ENCODE peak calls at places on chromosomes 16 and 17, in seven cellular contexts. T is effector CD4-positive, alpha-beta T cell; B is OCI-LY7; P is skeletal muscle cell; X is NCI-H82; K is central memory CD4-positive, alpha-beta T cell; I is A673. N is an unnamed sample.

GRCh38 chr17:8057691-8058114 is 18.8 kb downstream of the ALOX15B start:
- DNase-seq in B (peak), P (peak), K (peak), X (peak), I (peak), T (peak), N (peak)

GRCh38 chr17:67105213-67105612 is 60.9 kb downstream of the CACNG1 start:
- DNase-seq in T (no peak), X (no peak), B (no peak), K (no peak), I (no peak), P (no peak), N (no peak)

GRCh38 chr17:19002805-19003542 is 1.6 kb downstream of the FAM83G start:
- DNase-seq in T (no peak), P (no peak), B (no peak), K (peak), I (no peak), X (no peak), N (no peak)

GRCh38 chr16:57837305-57838125 is 35.2 kb upstream of the KIFC3 start:
- DNase-seq in X (no peak), T (no peak), K (no peak), I (no peak), B (no peak), P (no peak), N (no peak)

GRCh38 chr17:40382251-40382650 is 17.7 kb upstream of the GJD3 start:
- DNase-seq in X (no peak), B (no peak), P (no peak), I (no peak), K (no peak), T (no peak), N (no peak)

GRCh38 chr17:14398766-14399165 is 97.9 kb downstream of the HS3ST3B1 start:
- DNase-seq in B (no peak), T (no peak), X (no peak), P (no peak), I (no peak), K (no peak), N (no peak)

GRCh38 chr16:49055824-49056545 is 225.7 kb downstream of the CBLN1 start:
- DNase-seq in X (no peak), I (peak), T (no peak), B (peak), P (no peak), K (no peak), N (peak)

GRCh38 chr17:1746975-1747543 is 4.4 kb downstream of the SERPINF2 start:
- DNase-seq in X (peak), I (no peak), T (no peak), K (no peak), B (no peak), P (no peak), N (no peak)

GRCh38 chr16:15807603-15808009 is 49.2 kb downstream of the MYH11 start:
- DNase-seq in T (no peak), B (no peak), K (no peak), P (no peak), I (no peak), X (no peak), N (no peak)

GRCh38 chr17:38572665-38573365 is 32.9 kb downstream of the SRCIN1 start:
- DNase-seq in X (peak), I (no peak), T (no peak), K (no peak), B (no peak), P (no peak), N (no peak)

GRCh38 chr16:55567382-55567781 is 898 bp downstream of the CAPNS2 start:
- DNase-seq in B (no peak), X (no peak), I (no peak), P (peak), K (no peak), T (no peak), N (no peak)

GRCh38 chr16:11682655-11683096 is 14.4 kb downstream of the SNN start:
- DNase-seq in I (no peak), B (no peak), T (no peak), X (no peak), P (peak), K (no peak), N (peak)

GRCh38 chr16:72808754-72809153 is 239.2 kb downstream of the ZFHX3 start:
- DNase-seq in P (no peak), T (no peak), K (no peak), I (no peak), X (no peak), B (no peak), N (no peak)

GRCh38 chr17:71412803-71413202 is 708.0 kb upstream of the SOX9 start:
- DNase-seq in I (no peak), X (no peak), B (peak), K (no peak), T (no peak), P (peak), N (peak)

GRCh38 chr17:40647549-40648325 is at the start of gene SMARCE1:
- DNase-seq in X (peak), T (peak), P (peak), I (peak), K (peak), B (peak), N (peak)

N was measured in NAMALWA.